ENCODE peak calls at places on chromosomes 5 and 9, in ten cellular contexts. B is GM23338; W is ureter; F is kidney; R is fibroblast of the conjunctiva; J is NAMALWA; X is endodermal cell; K is BJ; D is stimulated activated effector memory CD8-positive, alpha-beta T cell treated with anti-CD3 and anti-CD28 coated beads, Interleukin-12 subunit alpha, Interleukin-12 subunit beta, amount 100 ng/mL, for 72 hours; I is progenitor cell of endocrine pancreas. Y is an unnamed sample.

GRCh38 chr5:54159153-54159836 is 151.1 kb downstream of the ARL15 start:
- DNase-seq in X (no peak), B (peak), I (no peak), R (no peak), J (peak), D (no peak), K (no peak), W (no peak), F (no peak), Y (peak)

GRCh38 chr9:35906923-35907699 is 1.1 kb downstream of the HRCT1 start:
- DNase-seq in B (no peak), R (peak), F (peak), D (no peak), W (peak), I (no peak), J (no peak), X (peak), K (no peak), Y (no peak)

GRCh38 chr5:116361171-116361967 is 213.3 kb downstream of the SEMA6A start:
- DNase-seq in I (peak), K (no peak), X (peak), W (peak), B (peak), F (peak), R (no peak), D (no peak), J (no peak), Y (no peak)

GRCh38 chr9:89473762-89474469 is 24.0 kb downstream of the SEMA4D start:
- DNase-seq in W (no peak), D (no peak), R (peak), B (no peak), X (no peak), I (no peak), J (no peak), F (no peak), K (peak), Y (no peak)

GRCh38 chr5:151128817-151129216 is 28.8 kb downstream of the ANXA6 start:
- DNase-seq in R (no peak), J (no peak), B (no peak), W (no peak), D (no peak), X (no peak), I (no peak), K (no peak), F (no peak), Y (no peak)

GRCh38 chr5:4089087-4089486 is 493.5 kb downstream of the IRX1 start:
- DNase-seq in R (no peak), W (no peak), F (no peak), J (no peak), B (no peak), I (no peak), D (no peak), K (no peak), X (no peak), Y (no peak)

GRCh38 chr9:131856105-131856504 is 116.2 kb upstream of the RAPGEF1 start:
- DNase-seq in J (no peak), W (no peak), R (no peak), F (no peak), K (no peak), I (no peak), D (no peak), X (peak), B (peak), Y (no peak)

GRCh38 chr5:19401032-19401431 is 587.0 kb downstream of the CDH18 start:
- DNase-seq in W (no peak), J (no peak), X (no peak), K (no peak), D (no peak), I (no peak), B (no peak), F (no peak), R (no peak), Y (no peak)

GRCh38 chr5:159800131-159800830 is 116.0 kb upstream of the ADRA1B start:
- DNase-seq in F (no peak), X (no peak), K (no peak), D (no peak), J (no peak), R (no peak), W (no peak), I (no peak), B (no peak), Y (no peak)

GRCh38 chr9:134208310-134208841 is 44.0 kb upstream of the RNU6ATAC start:
- DNase-seq in X (no peak), W (no peak), B (no peak), R (peak), J (no peak), D (no peak), F (peak), I (no peak), K (no peak), Y (no peak)

GRCh38 chr9:13810510-13810909 is 503.4 kb downstream of the NFIB start:
- DNase-seq in F (peak), I (no peak), J (peak), R (no peak), B (no peak), X (no peak), K (no peak), W (no peak), D (no peak), Y (no peak)

GRCh38 chr5:31119938-31120641 is 73.4 kb upstream of the CDH6 start:
- DNase-seq in I (no peak), J (no peak), R (no peak), B (no peak), W (no peak), F (no peak), K (no peak), X (no peak), D (no peak), Y (no peak)

GRCh38 chr9:129336601-129337286 is 158.7 kb upstream of the IER5L start:
- DNase-seq in W (no peak), X (peak), R (no peak), F (peak), I (no peak), J (peak), D (no peak), B (peak), K (peak), Y (no peak)

GRCh38 chr5:151470440-151470839 is 23.0 kb downstream of the SLC36A1 start:
- DNase-seq in I (no peak), R (peak), B (no peak), K (no peak), F (no peak), W (no peak), D (no peak), X (no peak), J (no peak), Y (no peak)

GRCh38 chr9:92607773-92608172 is 62.2 kb downstream of the IPPK start:
- DNase-seq in W (no peak), I (no peak), B (no peak), K (peak), F (no peak), R (peak), J (no peak), X (no peak), D (no peak), Y (no peak)

GRCh38 chr5:144230806-144231205 is 60.1 kb downstream of the KCTD16 start:
- DNase-seq in W (no peak), R (no peak), K (no peak), X (no peak), F (no peak), B (no peak), I (no peak), D (no peak), J (no peak), Y (no peak)

GRCh38 chr5:172918421-172919371 is 40.5 kb upstream of the RPL26L1 start:
- DNase-seq in D (no peak), J (no peak), W (no peak), X (no peak), B (no peak), K (no peak), I (no peak), R (no peak), F (no peak), Y (no peak)

GRCh38 chr9:96062854-96063253 is 187.4 kb downstream of the ERCC6L2 start:
- DNase-seq in X (no peak), K (no peak), D (no peak), W (no peak), B (peak), J (no peak), I (no peak), F (no peak), R (no peak), Y (no peak)

GRCh38 chr9:96617439-96618185 is 2.0 kb downstream of the CDC14B start:
- DNase-seq in B (peak), J (no peak), D (no peak), R (no peak), X (peak), K (no peak), I (no peak), F (no peak), W (no peak), Y (no peak)

GRCh38 chr5:143605403-143606005 is 202.0 kb upstream of the NR3C1 start:
- DNase-seq in B (no peak), W (no peak), I (no peak), J (peak), R (no peak), D (peak), F (no peak), K (no peak), X (no peak), Y (peak)